ENCODE peak calls at places on chromosomes 16 and 17, in eight cellular contexts. Z is GM19239, P is ELR, D is H4, U is Peyer's patch, K is mammary epithelial cell, C is H7, X is retinal pigment epithelial cell. L is an unnamed sample.

GRCh38 chr17:44916781-44917241 is 1.5 kb upstream of the GFAP start:
- DNase-seq in C (no peak), Z (no peak), U (peak), P (no peak), K (peak), X (no peak), D (peak), L (no peak)

GRCh38 chr17:43874293-43874692 is 27.3 kb downstream of the CD300LG start:
- DNase-seq in D (no peak), X (peak), C (no peak), K (no peak), U (peak), Z (no peak), P (no peak), L (no peak)

GRCh38 chr16:79217375-79218011 is 383.0 kb downstream of the MAF start:
- DNase-seq in P (no peak), D (no peak), Z (no peak), C (no peak), U (no peak), K (no peak), X (no peak), L (no peak)

GRCh38 chr16:22018559-22018958 is 10.6 kb downstream of the MOSMO start:
- DNase-seq in X (no peak), K (peak), C (no peak), P (peak), D (no peak), Z (no peak), U (no peak), L (no peak)

GRCh38 chr17:69448431-69449102 is 34.1 kb downstream of the MAP2K6 start:
- DNase-seq in P (no peak), U (peak), X (no peak), C (peak), K (no peak), D (no peak), Z (no peak), L (peak)

GRCh38 chr16:77991701-77992100 is 30.6 kb upstream of the CLEC3A start:
- DNase-seq in C (no peak), X (no peak), K (peak), U (no peak), P (no peak), Z (no peak), D (no peak), L (no peak)

GRCh38 chr17:47776330-47777197 is 43.5 kb downstream of the TBX21 start:
- DNase-seq in K (peak), C (peak), Z (peak), U (peak), P (peak), X (no peak), D (peak), L (peak)

GRCh38 chr17:13244511-13244910 is 226.7 kb upstream of the ELAC2 start:
- DNase-seq in Z (no peak), U (no peak), C (no peak), X (no peak), D (no peak), P (no peak), K (no peak), L (no peak)

GRCh38 chr17:6135996-6136395 is 65.8 kb downstream of the WSCD1 start:
- DNase-seq in X (no peak), Z (no peak), C (no peak), U (no peak), P (no peak), D (no peak), K (no peak), L (no peak)

GRCh38 chr16:66001432-66001831 is 365.1 kb upstream of the CDH5 start:
- DNase-seq in Z (no peak), K (no peak), X (no peak), P (peak), D (no peak), U (no peak), C (no peak), L (no peak)

GRCh38 chr17:78979780-78980623 is at the start of gene LGALS3BP:
- DNase-seq in D (peak), P (peak), K (peak), Z (peak), U (peak), C (peak), X (peak), L (peak)

GRCh38 chr17:40541060-40541872 is 24.0 kb downstream of the CCR7 start:
- DNase-seq in X (no peak), D (no peak), K (no peak), C (no peak), P (no peak), U (peak), Z (no peak), L (no peak)